ENCODE peak calls at places on chromosomes 5 and 9, in ten cellular contexts. L is GM23338; A is aorta; M is sigmoid colon; D is prostate gland; R is CD4-positive, alpha-beta T cell; H is H9; G is cardiac muscle cell; Z is Peyer's patch; B is neuronal stem cell. P is an unnamed sample.

GRCh38 chr9:8037745-8038144 is 238.2 kb upstream of the DMAC1 start:
- DNase-seq in D (no peak), R (no peak), G (no peak), Z (no peak), B (no peak), A (no peak), M (no peak), L (no peak), H (no peak), P (no peak)

GRCh38 chr5:110726249-110727024 is at the start of gene TMEM232:
- DNase-seq in A (peak), Z (peak), D (peak), H (peak), B (peak), R (peak), L (peak), M (peak), G (peak), P (peak)

GRCh38 chr9:33737811-33738606 is 57.4 kb upstream of the PRSS3 start:
- DNase-seq in B (peak), G (peak), M (no peak), A (no peak), R (no peak), D (peak), Z (no peak), H (peak), L (peak), P (peak)

GRCh38 chr5:41193462-41194166 is 19.7 kb downstream of the C6 start:
- DNase-seq in R (no peak), G (no peak), M (peak), D (peak), L (no peak), B (no peak), Z (peak), H (no peak), A (peak), P (no peak)

GRCh38 chr9:105901514-105902109 is 207.3 kb downstream of the TMEM38B start:
- DNase-seq in R (no peak), H (peak), D (peak), G (peak), Z (no peak), M (no peak), A (no peak), L (peak), B (peak), P (peak)

GRCh38 chr5:154370730-154371334 is 75.0 kb upstream of the SAP30L start:
- DNase-seq in H (no peak), Z (no peak), L (no peak), A (no peak), M (no peak), D (no peak), B (no peak), R (no peak), G (no peak), P (no peak)

GRCh38 chr5:54040773-54041172 is 269.6 kb downstream of the ARL15 start:
- DNase-seq in D (no peak), Z (no peak), M (no peak), H (no peak), L (no peak), A (no peak), B (no peak), R (no peak), G (no peak), P (no peak)

GRCh38 chr5:150001660-150002493 is 1.3 kb downstream of the HMGXB3 start:
- DNase-seq in Z (peak), R (peak), D (peak), L (peak), M (peak), G (peak), B (peak), A (no peak), H (peak), P (peak)

GRCh38 chr5:136212252-136212721 is 19.3 kb upstream of the SMIM32 start:
- DNase-seq in G (peak), B (peak), L (peak), M (peak), H (peak), R (peak), A (peak), D (peak), Z (peak), P (peak)

GRCh38 chr9:35114921-35115341 is 731 bp downstream of the ATOSB start:
- DNase-seq in B (peak), D (no peak), L (peak), H (peak), G (peak), A (peak), R (no peak), Z (peak), M (peak), P (peak)

GRCh38 chr5:95159603-95160002 is 125.3 kb downstream of the MCTP1 start:
- DNase-seq in G (no peak), B (no peak), R (no peak), Z (no peak), H (no peak), D (no peak), A (no peak), L (no peak), M (no peak), P (no peak)

GRCh38 chr5:117652640-117653280 is 1078.1 kb upstream of the SEMA6A start:
- DNase-seq in A (no peak), R (no peak), Z (no peak), H (no peak), D (no peak), B (no peak), G (no peak), L (no peak), M (no peak), P (peak)

GRCh38 chr9:9950813-9951212 is 662.0 kb downstream of the PTPRD start:
- DNase-seq in M (no peak), D (no peak), A (no peak), H (no peak), G (peak), B (no peak), R (no peak), Z (no peak), L (no peak), P (no peak)

GRCh38 chr9:35748858-35749514 is at the start of the genes GBA2 and RGP1:
- DNase-seq in L (peak), H (peak), G (peak), R (peak), A (peak), B (peak), M (peak), Z (peak), D (peak), P (peak)

GRCh38 chr5:71969464-71969863 is 137.8 kb upstream of the MAP1B start:
- DNase-seq in R (no peak), G (no peak), D (no peak), B (no peak), A (no peak), Z (no peak), L (no peak), H (no peak), M (no peak), P (no peak)

GRCh38 chr5:36728697-36729543 is 122.5 kb downstream of the SLC1A3 start:
- DNase-seq in B (peak), G (peak), R (no peak), Z (no peak), L (peak), A (no peak), D (peak), M (no peak), H (no peak), P (peak)

GRCh38 chr9:136965771-136966484 is 11.4 kb upstream of the PTGDS start:
- DNase-seq in G (no peak), L (peak), R (no peak), D (no peak), A (no peak), M (no peak), H (no peak), Z (no peak), B (no peak), P (no peak)

GRCh38 chr9:101235105-101235866 is 149.5 kb downstream of the BAAT start:
- DNase-seq in L (peak), B (peak), H (no peak), D (no peak), G (peak), Z (no peak), M (no peak), R (no peak), A (no peak), P (peak)

GRCh38 chr5:10452768-10453331 is 11.2 kb downstream of the ROPN1L start:
- DNase-seq in Z (no peak), B (peak), A (no peak), H (peak), G (peak), L (peak), M (no peak), D (no peak), R (no peak), P (peak)

GRCh38 chr9:109411069-109411761 is 86.9 kb downstream of the PTPN3 start:
- DNase-seq in G (no peak), D (no peak), H (no peak), A (no peak), M (no peak), R (no peak), L (no peak), B (no peak), Z (no peak), P (no peak)

GRCh38 chr5:72854419-72854818 is 38.0 kb downstream of the TNPO1 start:
- DNase-seq in M (no peak), D (no peak), B (no peak), Z (no peak), G (no peak), H (no peak), A (no peak), R (no peak), L (no peak), P (no peak)

GRCh38 chr9:88732128-88732527 is 197.2 kb downstream of the NXNL2 start:
- DNase-seq in B (no peak), A (no peak), D (no peak), M (no peak), G (no peak), H (no peak), R (no peak), L (no peak), Z (no peak), P (no peak)

GRCh38 chr5:7391688-7392400 is 4.1 kb upstream of the ADCY2 start:
- DNase-seq in A (no peak), G (no peak), R (no peak), L (no peak), B (no peak), Z (no peak), M (no peak), D (no peak), H (no peak), P (no peak)

GRCh38 chr9:81665514-81665838 is 23.9 kb downstream of the TLE1 start:
- DNase-seq in Z (no peak), G (no peak), H (peak), D (no peak), L (peak), B (no peak), M (no peak), A (no peak), R (no peak), P (no peak)

GRCh38 chr9:114424126-114424525 is 36.3 kb upstream of the AKNA start:
- DNase-seq in B (no peak), G (no peak), R (no peak), L (no peak), Z (no peak), H (no peak), D (no peak), M (peak), A (no peak), P (no peak)

GRCh38 chr9:134847138-134847537 is 33.5 kb upstream of the FCN2 start:
- DNase-seq in M (no peak), G (no peak), A (no peak), R (no peak), B (no peak), L (no peak), D (no peak), H (no peak), Z (no peak), P (no peak)

GRCh38 chr5:125412561-125413535 is 666.4 kb upstream of the ZNF608 start:
- DNase-seq in Z (peak), D (peak), M (peak), R (no peak), G (peak), B (peak), L (peak), A (peak), H (peak), P (peak)

GRCh38 chr5:176415240-176416122 is 858 bp downstream of the CLTB start:
- DNase-seq in Z (peak), G (peak), L (peak), R (no peak), H (no peak), B (no peak), A (peak), M (peak), D (peak), P (peak)

GRCh38 chr5:2981652-2982051 is 230.2 kb upstream of the IRX2 start:
- DNase-seq in L (no peak), B (no peak), D (no peak), G (no peak), A (no peak), H (no peak), Z (no peak), M (no peak), R (no peak), P (no peak)

GRCh38 chr5:170338272-170338671 is 40.7 kb upstream of the LCP2 start:
- DNase-seq in H (no peak), G (no peak), R (no peak), L (no peak), B (no peak), Z (no peak), A (no peak), D (no peak), M (no peak), P (no peak)

GRCh38 chr5:11363779-11364178 is 540.5 kb downstream of the CTNND2 start:
- DNase-seq in D (no peak), M (no peak), G (no peak), R (no peak), L (no peak), B (no peak), H (no peak), A (no peak), Z (no peak), P (no peak)

GRCh38 chr5:41751867-41752266 is 118.4 kb downstream of the OXCT1 start:
- DNase-seq in M (no peak), R (no peak), H (no peak), D (no peak), L (no peak), G (no peak), A (no peak), Z (no peak), B (no peak), P (no peak)

GRCh38 chr5:55096860-55097259 is 5.6 kb upstream of the GZMA start:
- DNase-seq in D (no peak), H (no peak), M (no peak), B (no peak), G (no peak), Z (peak), A (no peak), R (peak), L (no peak), P (no peak)

GRCh38 chr5:55104966-55105701 is 2.7 kb downstream of the GZMA start:
- DNase-seq in B (no peak), L (no peak), G (no peak), Z (no peak), H (no peak), M (no peak), D (no peak), A (no peak), R (no peak), P (no peak)

GRCh38 chr5:55101556-55102276 is 730 bp upstream of the GZMA start:
- DNase-seq in L (no peak), M (no peak), D (no peak), R (peak), Z (no peak), H (no peak), G (no peak), B (no peak), A (no peak), P (no peak)

GRCh38 chr5:55104036-55104767 is 1.8 kb downstream of the GZMA start:
- DNase-seq in D (no peak), L (peak), B (peak), H (no peak), A (no peak), Z (no peak), M (no peak), R (no peak), G (no peak), P (no peak)

DNA sequence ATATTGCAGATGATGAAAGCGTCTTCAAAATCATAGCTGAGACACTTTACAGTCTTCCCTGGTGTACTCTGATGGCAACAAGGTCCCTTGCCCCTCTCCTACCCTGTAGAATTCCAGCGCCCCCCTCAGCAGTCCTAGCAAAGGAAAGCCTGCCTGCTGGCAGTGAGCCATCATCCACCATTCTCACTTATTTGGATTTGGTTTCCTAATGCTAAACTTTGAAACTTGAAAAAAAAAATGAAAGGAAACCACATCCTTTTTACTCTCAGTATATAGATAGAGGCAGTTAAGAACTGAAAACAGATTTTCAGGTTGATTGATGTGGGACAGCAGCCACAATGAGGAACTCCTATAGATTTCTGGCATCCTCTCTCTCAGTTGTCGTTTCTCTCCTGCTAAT is at the start of gene GZMA:
- DNase-seq in Z (no peak), B (no peak), A (no peak), M (no peak), G (no peak), L (no peak), H (no peak), R (peak), D (no peak), P (peak)
- H3K27ac ChIP-seq in Z (peak), B (no peak), A (no peak), M (no peak), G (no peak), L (no peak), H (no peak), R (no peak), D (no peak), P (no peak)

GRCh38 chr5:22965960-22966359 is 112.8 kb upstream of the CDH12 start:
- DNase-seq in L (no peak), M (no peak), H (no peak), R (no peak), Z (no peak), B (no peak), D (no peak), A (no peak), G (no peak), P (no peak)
- H3K27ac ChIP-seq in L (no peak), M (no peak), H (no peak), R (no peak), Z (no peak), B (no peak), D (no peak), A (no peak), G (no peak), P (no peak)

GRCh38 chr9:19479874-19480273 is 71.1 kb downstream of the ACER2 start:
- DNase-seq in Z (no peak), B (no peak), D (no peak), R (no peak), M (no peak), H (no peak), G (no peak), A (no peak), L (no peak), P (no peak)

GRCh38 chr9:19484699-19485098 is 75.9 kb downstream of the ACER2 start:
- DNase-seq in R (no peak), Z (no peak), B (no peak), L (no peak), G (no peak), H (no peak), A (no peak), D (no peak), M (no peak), P (no peak)

GRCh38 chr9:19481471-19481870 is 72.7 kb downstream of the ACER2 start:
- DNase-seq in R (no peak), L (no peak), Z (no peak), D (no peak), H (no peak), A (no peak), B (no peak), M (no peak), G (no peak), P (peak)

GRCh38 chr9:19481971-19482404 is 73.2 kb downstream of the ACER2 start:
- DNase-seq in R (no peak), A (no peak), Z (no peak), G (no peak), D (no peak), M (no peak), B (no peak), H (no peak), L (no peak), P (peak)

GRCh38 chr9:19480345-19480744 is 71.5 kb downstream of the ACER2 start:
- DNase-seq in Z (no peak), G (no peak), R (no peak), M (no peak), L (no peak), D (no peak), A (no peak), H (no peak), B (no peak), P (no peak)
- H3K27ac ChIP-seq in Z (no peak), G (no peak), R (no peak), M (no peak), L (no peak), D (no peak), A (no peak), H (no peak), B (no peak), P (no peak)

GRCh38 chr9:91408475-91408874 is 15.2 kb downstream of the NFIL3 start:
- DNase-seq in A (no peak), G (no peak), D (no peak), R (no peak), L (no peak), B (no peak), Z (no peak), H (no peak), M (no peak), P (no peak)

GRCh38 chr9:91411096-91411771 is 12.4 kb downstream of the NFIL3 start:
- DNase-seq in R (no peak), Z (no peak), A (no peak), B (no peak), M (no peak), L (no peak), G (no peak), H (no peak), D (no peak), P (no peak)

GRCh38 chr9:91416086-91416712 is 7.4 kb downstream of the NFIL3 start:
- DNase-seq in G (no peak), H (no peak), D (peak), M (no peak), Z (no peak), A (no peak), B (no peak), R (no peak), L (no peak), P (no peak)

GRCh38 chr9:91415290-91415689 is 8.3 kb downstream of the NFIL3 start:
- DNase-seq in M (no peak), G (no peak), L (no peak), D (no peak), H (no peak), B (no peak), A (no peak), Z (no peak), R (no peak), P (no peak)

GRCh38 chr9:91412895-91413294 is 10.7 kb downstream of the NFIL3 start:
- DNase-seq in D (no peak), B (no peak), H (no peak), Z (no peak), L (no peak), G (no peak), R (no peak), A (no peak), M (no peak), P (no peak)
- H3K27ac ChIP-seq in D (no peak), B (no peak), H (no peak), Z (no peak), L (no peak), G (no peak), R (no peak), A (no peak), M (no peak), P (no peak)

DNA sequence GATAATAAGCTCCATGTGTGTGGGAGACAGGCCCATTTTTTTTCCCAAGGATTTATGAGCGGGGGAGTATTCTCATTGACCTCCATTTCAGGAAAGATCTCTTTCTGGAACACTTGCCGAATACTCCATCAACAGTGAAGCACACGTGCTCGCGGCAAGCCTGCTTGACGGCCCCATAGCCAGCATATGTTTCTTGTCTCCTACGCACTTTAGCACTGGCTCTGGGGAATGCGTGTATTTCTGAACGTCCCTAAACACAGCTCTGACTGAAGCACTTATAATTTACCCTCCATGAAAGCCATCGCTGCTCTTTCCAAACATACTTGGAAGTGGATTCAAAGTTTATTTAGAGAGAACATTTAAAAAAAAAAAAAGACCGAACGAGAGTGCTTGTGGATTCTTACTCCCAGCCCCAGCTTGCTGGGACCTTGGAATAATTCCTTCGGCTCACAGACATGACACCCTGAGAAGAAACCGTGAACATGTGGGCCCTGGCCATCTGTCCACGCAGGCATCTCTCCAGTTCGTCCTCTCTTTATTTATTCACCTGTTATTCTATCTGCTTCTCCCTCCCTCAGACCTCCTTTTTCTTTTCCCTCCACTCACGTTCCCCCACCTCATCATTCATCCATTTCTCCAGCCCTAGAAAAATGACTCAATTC is 93.6 kb upstream of the PHYKPL start:
- DNase-seq in L (no peak), R (no peak), H (no peak), D (no peak), Z (no peak), A (no peak), M (peak), G (no peak), B (no peak), P (no peak)
- H3K27ac ChIP-seq in L (no peak), R (no peak), H (no peak), D (peak), Z (peak), A (no peak), M (peak), G (no peak), B (no peak), P (no peak)

P was measured in SJCRH30.